ENCODE peak calls at places on chromosome 9, in four cellular contexts. One of them, this sample, is unnamed.

GRCh38 chr9:137232510-137232909 is 1.8 kb downstream of the SLC34A3 start:
- DNase-seq in tibial artery: no peak
- DNase-seq in right cardiac atrium: no peak
- DNase-seq in CD4-positive, alpha-beta memory T cell: no peak
- DNase-seq in this sample: no peak

GRCh38 chr9:129568560-129569505 is 52.1 kb downstream of the C9orf50 start:
- DNase-seq in tibial artery: peak; percentile 35
- DNase-seq in right cardiac atrium: peak; percentile 70
- DNase-seq in CD4-positive, alpha-beta memory T cell: no peak
- DNase-seq in this sample: no peak

GRCh38 chr9:90916147-90916734 is 114.6 kb downstream of the SYK start:
- DNase-seq in tibial artery: no peak
- DNase-seq in right cardiac atrium: no peak
- DNase-seq in CD4-positive, alpha-beta memory T cell: no peak
- DNase-seq in this sample: no peak

GRCh38 chr9:98146101-98146991 is 27.3 kb upstream of the TRIM14 start:
- DNase-seq in tibial artery: no peak
- DNase-seq in right cardiac atrium: no peak
- DNase-seq in CD4-positive, alpha-beta memory T cell: no peak
- DNase-seq in this sample: peak; percentile 85

GRCh38 chr9:5557606-5558587 is 47.6 kb downstream of the PDCD1LG2 start:
- DNase-seq in tibial artery: peak; percentile 31
- DNase-seq in right cardiac atrium: peak; percentile 44
- DNase-seq in CD4-positive, alpha-beta memory T cell: peak; percentile 68
- DNase-seq in this sample: no peak

GRCh38 chr9:21711504-21711903 is 90.9 kb upstream of the MTAP start:
- DNase-seq in tibial artery: no peak
- DNase-seq in right cardiac atrium: no peak
- DNase-seq in CD4-positive, alpha-beta memory T cell: no peak
- DNase-seq in this sample: no peak

GRCh38 chr9:88952976-88953375 is 38.3 kb upstream of the S1PR3 start:
- DNase-seq in tibial artery: no peak
- DNase-seq in right cardiac atrium: no peak
- DNase-seq in CD4-positive, alpha-beta memory T cell: no peak
- DNase-seq in this sample: no peak

GRCh38 chr9:35287986-35288515 is 126.2 kb downstream of the UNC13B start:
- DNase-seq in tibial artery: no peak
- DNase-seq in right cardiac atrium: no peak
- DNase-seq in CD4-positive, alpha-beta memory T cell: no peak
- DNase-seq in this sample: no peak

GRCh38 chr9:126386088-126386487 is 59.5 kb downstream of the MVB12B start:
- DNase-seq in tibial artery: no peak
- DNase-seq in right cardiac atrium: no peak
- DNase-seq in CD4-positive, alpha-beta memory T cell: no peak
- DNase-seq in this sample: no peak

GRCh38 chr9:129835860-129836223 is 584 bp downstream of the USP20 start:
- DNase-seq in tibial artery: no peak
- DNase-seq in right cardiac atrium: no peak
- DNase-seq in CD4-positive, alpha-beta memory T cell: no peak
- DNase-seq in this sample: no peak

GRCh38 chr9:111730937-111731567 is 63.7 kb downstream of the SHOC1 start:
- DNase-seq in tibial artery: no peak
- DNase-seq in right cardiac atrium: no peak
- DNase-seq in CD4-positive, alpha-beta memory T cell: no peak
- DNase-seq in this sample: no peak

GRCh38 chr9:122991370-122991830 is 42.1 kb upstream of the GPR21 start:
- DNase-seq in tibial artery: no peak
- DNase-seq in right cardiac atrium: peak; percentile 21
- DNase-seq in CD4-positive, alpha-beta memory T cell: peak; percentile 30
- DNase-seq in this sample: no peak

GRCh38 chr9:134167530-134167931 is 3.2 kb upstream of the RNU6ATAC start:
- DNase-seq in tibial artery: no peak
- DNase-seq in right cardiac atrium: no peak
- DNase-seq in CD4-positive, alpha-beta memory T cell: no peak
- DNase-seq in this sample: no peak

GRCh38 chr9:97516111-97516510 is 14.6 kb downstream of the TMOD1 start:
- DNase-seq in tibial artery: no peak
- DNase-seq in right cardiac atrium: no peak
- DNase-seq in CD4-positive, alpha-beta memory T cell: no peak
- DNase-seq in this sample: no peak

GRCh38 chr9:676780-677458 is 164.6 kb upstream of the DMRT1 start:
- DNase-seq in tibial artery: no peak
- DNase-seq in right cardiac atrium: no peak
- DNase-seq in CD4-positive, alpha-beta memory T cell: no peak
- DNase-seq in this sample: no peak

GRCh38 chr9:137604345-137605145 is 941 bp upstream of the ARRDC1 start:
- DNase-seq in tibial artery: peak; percentile 49
- DNase-seq in right cardiac atrium: peak; percentile 51
- DNase-seq in CD4-positive, alpha-beta memory T cell: no peak
- DNase-seq in this sample: no peak

GRCh38 chr9:77987880-77988525 is 43.6 kb downstream of the GNAQ start:
- DNase-seq in tibial artery: no peak
- DNase-seq in right cardiac atrium: no peak
- DNase-seq in CD4-positive, alpha-beta memory T cell: no peak
- DNase-seq in this sample: no peak

GRCh38 chr9:135592625-135593024 is 31.1 kb downstream of the PAEP start:
- DNase-seq in tibial artery: no peak
- DNase-seq in right cardiac atrium: no peak
- DNase-seq in CD4-positive, alpha-beta memory T cell: no peak
- DNase-seq in this sample: no peak

GRCh38 chr9:136326061-136326776 is 1.1 kb upstream of the GPSM1 start:
- DNase-seq in tibial artery: no peak
- DNase-seq in right cardiac atrium: peak; percentile 30
- DNase-seq in CD4-positive, alpha-beta memory T cell: no peak
- DNase-seq in this sample: no peak

GRCh38 chr9:136728548-136729123 is 14.1 kb downstream of the LCN10 start:
- DNase-seq in tibial artery: no peak
- DNase-seq in right cardiac atrium: no peak
- DNase-seq in CD4-positive, alpha-beta memory T cell: no peak
- DNase-seq in this sample: no peak

GRCh38 chr9:14321517-14322125 is 7.7 kb upstream of the NFIB start:
- DNase-seq in tibial artery: no peak
- DNase-seq in right cardiac atrium: no peak
- DNase-seq in CD4-positive, alpha-beta memory T cell: no peak
- DNase-seq in this sample: no peak

GRCh38 chr9:96487949-96488348 is 38.0 kb downstream of the HABP4 start:
- DNase-seq in tibial artery: no peak
- DNase-seq in right cardiac atrium: peak; percentile 50
- DNase-seq in CD4-positive, alpha-beta memory T cell: no peak
- DNase-seq in this sample: no peak

GRCh38 chr9:131395027-131395744 is 1.3 kb downstream of the PRRC2B start:
- DNase-seq in tibial artery: no peak
- DNase-seq in right cardiac atrium: no peak
- DNase-seq in CD4-positive, alpha-beta memory T cell: peak; percentile 78
- DNase-seq in this sample: peak; percentile 77
- H3K4me1 ChIP-seq in tibial artery: peaks cover 5% of the 10 kb centered on the region
- H3K4me1 ChIP-seq in right cardiac atrium: peaks cover 29% of the 10 kb centered on the region
- H3K4me1 ChIP-seq in CD4-positive, alpha-beta memory T cell: peaks cover 59% of the 10 kb centered on the region
- H3K4me1 ChIP-seq in this sample: peaks cover 64% of the 10 kb centered on the region

DNA sequence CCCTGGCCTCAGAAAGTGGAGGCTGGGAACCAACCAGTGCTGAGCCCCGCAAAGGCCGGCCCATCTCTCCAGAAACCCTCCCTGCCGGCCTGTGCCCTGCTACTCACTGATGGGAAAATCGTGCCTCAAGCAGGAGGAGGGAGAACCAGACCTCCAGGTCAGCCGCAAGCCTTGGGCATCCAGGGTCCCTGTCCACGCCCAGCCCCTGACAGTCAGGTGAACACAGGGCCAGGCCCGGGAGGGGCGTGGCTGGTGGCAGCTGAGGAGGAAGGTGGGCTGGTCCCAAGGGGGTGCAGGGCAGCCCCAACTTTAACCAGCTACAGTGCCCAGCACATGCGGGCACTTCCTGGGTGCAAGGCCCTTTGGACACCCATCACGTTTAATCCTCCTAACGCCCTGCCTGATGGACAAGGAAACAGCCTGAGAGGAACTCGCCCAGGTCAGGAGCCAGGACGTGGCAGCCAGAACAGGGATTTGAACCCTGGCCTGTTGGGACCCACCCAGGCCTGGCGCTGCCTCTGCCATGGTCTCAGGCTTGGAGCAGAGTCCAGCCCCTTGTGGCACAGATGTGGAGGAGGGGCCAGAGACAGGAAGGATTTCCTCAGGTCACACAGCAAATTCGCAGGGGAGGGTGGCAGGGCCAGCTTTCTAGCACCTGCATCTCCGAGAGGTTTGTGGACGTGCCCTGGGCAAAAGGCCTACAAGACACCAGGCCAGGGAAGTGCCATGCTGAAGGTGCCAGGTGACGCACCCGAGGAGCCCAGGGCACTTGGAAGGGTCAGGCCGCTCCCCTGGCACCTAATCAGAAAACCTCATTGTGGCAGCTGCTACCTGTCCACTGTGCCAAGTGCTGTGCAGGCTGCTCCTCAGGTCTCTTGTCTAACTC is 4.5 kb downstream of the RALGDS start:
- DNase-seq in tibial artery: no peak
- DNase-seq in right cardiac atrium: peak; percentile 14
- DNase-seq in CD4-positive, alpha-beta memory T cell: no peak
- DNase-seq in this sample: peak; percentile 74
- H3K4me1 ChIP-seq in tibial artery: no peaks in the 10 kb centered on the region
- H3K4me1 ChIP-seq in right cardiac atrium: peaks cover 46% of the 10 kb centered on the region
- H3K4me1 ChIP-seq in CD4-positive, alpha-beta memory T cell: peaks cover 90% of the 10 kb centered on the region
- H3K4me1 ChIP-seq in this sample: peaks cover 93% of the 10 kb centered on the region

GRCh38 chr9:115770521-115770920 is 383.1 kb upstream of the PAPPA start:
- DNase-seq in tibial artery: no peak
- DNase-seq in right cardiac atrium: no peak
- DNase-seq in CD4-positive, alpha-beta memory T cell: no peak
- DNase-seq in this sample: no peak

GRCh38 chr9:115765060-115765459 is 388.5 kb upstream of the PAPPA start:
- DNase-seq in tibial artery: no peak
- DNase-seq in right cardiac atrium: no peak
- DNase-seq in CD4-positive, alpha-beta memory T cell: no peak
- DNase-seq in this sample: no peak

GRCh38 chr9:115759411-115759810 is 394.2 kb upstream of the PAPPA start:
- DNase-seq in tibial artery: no peak
- DNase-seq in right cardiac atrium: no peak
- DNase-seq in CD4-positive, alpha-beta memory T cell: no peak
- DNase-seq in this sample: no peak

GRCh38 chr9:115766495-115766894 is 387.1 kb upstream of the PAPPA start:
- DNase-seq in tibial artery: no peak
- DNase-seq in right cardiac atrium: no peak
- DNase-seq in CD4-positive, alpha-beta memory T cell: no peak
- DNase-seq in this sample: no peak

GRCh38 chr9:115764649-115765048 is 388.9 kb upstream of the PAPPA start:
- DNase-seq in tibial artery: no peak
- DNase-seq in right cardiac atrium: no peak
- DNase-seq in CD4-positive, alpha-beta memory T cell: no peak
- DNase-seq in this sample: no peak
- H3K4me1 ChIP-seq in tibial artery: no peaks in the 10 kb centered on the region
- H3K4me1 ChIP-seq in right cardiac atrium: no peaks in the 10 kb centered on the region
- H3K4me1 ChIP-seq in CD4-positive, alpha-beta memory T cell: no peaks in the 10 kb centered on the region
- H3K4me1 ChIP-seq in this sample: no peaks in the 10 kb centered on the region

GRCh38 chr9:16611969-16612368 is 258.5 kb downstream of the BNC2 start:
- DNase-seq in tibial artery: no peak
- DNase-seq in right cardiac atrium: no peak
- DNase-seq in CD4-positive, alpha-beta memory T cell: no peak
- DNase-seq in this sample: no peak

GRCh38 chr9:16608906-16609305 is 261.6 kb downstream of the BNC2 start:
- DNase-seq in tibial artery: no peak
- DNase-seq in right cardiac atrium: no peak
- DNase-seq in CD4-positive, alpha-beta memory T cell: no peak
- DNase-seq in this sample: no peak

GRCh38 chr9:16610538-16610937 is 259.9 kb downstream of the BNC2 start:
- DNase-seq in tibial artery: no peak
- DNase-seq in right cardiac atrium: no peak
- DNase-seq in CD4-positive, alpha-beta memory T cell: no peak
- DNase-seq in this sample: no peak

GRCh38 chr9:16612627-16613026 is 257.8 kb downstream of the BNC2 start:
- DNase-seq in tibial artery: no peak
- DNase-seq in right cardiac atrium: no peak
- DNase-seq in CD4-positive, alpha-beta memory T cell: no peak
- DNase-seq in this sample: no peak

GRCh38 chr9:16611001-16611400 is 259.5 kb downstream of the BNC2 start:
- DNase-seq in tibial artery: no peak
- DNase-seq in right cardiac atrium: no peak
- DNase-seq in CD4-positive, alpha-beta memory T cell: no peak
- DNase-seq in this sample: no peak
- H3K4me1 ChIP-seq in tibial artery: no peaks in the 10 kb centered on the region
- H3K4me1 ChIP-seq in right cardiac atrium: no peaks in the 10 kb centered on the region
- H3K4me1 ChIP-seq in CD4-positive, alpha-beta memory T cell: no peaks in the 10 kb centered on the region
- H3K4me1 ChIP-seq in this sample: peaks cover 7% of the 10 kb centered on the region

GRCh38 chr9:76969716-76970115 is 49.7 kb upstream of the FOXB2 start:
- DNase-seq in tibial artery: no peak
- DNase-seq in right cardiac atrium: no peak
- DNase-seq in CD4-positive, alpha-beta memory T cell: no peak
- DNase-seq in this sample: no peak
- H3K4me1 ChIP-seq in tibial artery: no peaks in the 10 kb centered on the region
- H3K4me1 ChIP-seq in right cardiac atrium: no peaks in the 10 kb centered on the region
- H3K4me1 ChIP-seq in CD4-positive, alpha-beta memory T cell: no peaks in the 10 kb centered on the region
- H3K4me1 ChIP-seq in this sample: no peaks in the 10 kb centered on the region

DNA sequence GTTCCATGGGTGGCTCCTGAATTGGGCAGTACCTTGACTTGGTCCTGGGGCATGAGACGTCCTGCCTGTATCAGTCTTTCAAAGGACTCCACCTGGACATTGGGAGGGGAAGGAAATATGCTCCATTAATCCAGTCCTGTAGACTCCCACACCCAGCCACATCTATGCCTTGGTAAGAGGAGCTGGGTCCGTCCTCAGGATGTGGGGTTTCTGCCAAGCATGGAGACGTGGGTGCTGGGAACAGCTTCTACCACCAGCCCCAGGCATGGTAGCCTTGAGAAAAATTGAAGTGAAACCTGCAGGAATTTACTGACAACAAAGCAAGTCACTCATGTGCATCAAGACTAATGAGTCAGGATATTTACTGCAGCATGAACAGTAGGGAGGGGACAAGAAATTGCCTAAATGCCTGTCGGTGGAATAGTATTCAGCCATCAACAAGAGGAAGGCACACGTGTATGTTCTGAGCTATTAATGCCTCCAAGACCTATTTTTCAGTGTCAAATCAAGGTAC is 23.2 kb downstream of the AKNA start:
- DNase-seq in tibial artery: no peak
- DNase-seq in right cardiac atrium: no peak
- DNase-seq in CD4-positive, alpha-beta memory T cell: no peak
- DNase-seq in this sample: no peak
- H3K4me1 ChIP-seq in tibial artery: no peaks in the 10 kb centered on the region
- H3K4me1 ChIP-seq in right cardiac atrium: no peaks in the 10 kb centered on the region
- H3K4me1 ChIP-seq in CD4-positive, alpha-beta memory T cell: peaks cover 98% of the 10 kb centered on the region
- H3K4me1 ChIP-seq in this sample: peaks cover 10% of the 10 kb centered on the region